ENCODE peak calls at places on chromosomes 13 and 19, in eight cellular contexts. One of them, this sample, is unnamed. For H3K36me3, the result is how much of the 10 kb centered on the place peaks cover.

GRCh38 chr19:44141191-44142013 is at the start of gene ZNF234:
- DNase-seq in psoas muscle: peak
- DNase-seq in H1: peak
- DNase-seq in heart left ventricle: peak
- DNase-seq in adipocyte: peak
- DNase-seq in CD8-positive, alpha-beta memory T cell: peak
- DNase-seq in thoracic aorta: peak
- DNase-seq in IMR-90: peak
- DNase-seq in this sample: peak

GRCh38 chr13:47656651-47657050 is 344.4 kb downstream of the SUCLA2 start:
- DNase-seq in psoas muscle: no peak
- DNase-seq in H1: no peak
- DNase-seq in heart left ventricle: no peak
- DNase-seq in adipocyte: no peak
- DNase-seq in CD8-positive, alpha-beta memory T cell: no peak
- DNase-seq in thoracic aorta: no peak
- DNase-seq in IMR-90: no peak
- DNase-seq in this sample: no peak

GRCh38 chr19:36528921-36529518 is 949 bp upstream of the ZNF260 start:
- DNase-seq in psoas muscle: no peak
- DNase-seq in H1: peak
- DNase-seq in heart left ventricle: no peak
- DNase-seq in adipocyte: peak
- DNase-seq in CD8-positive, alpha-beta memory T cell: peak
- DNase-seq in thoracic aorta: no peak
- DNase-seq in IMR-90: no peak
- DNase-seq in this sample: no peak

GRCh38 chr13:67015976-67016600 is 214.0 kb downstream of the PCDH9 start:
- DNase-seq in psoas muscle: no peak
- DNase-seq in H1: no peak
- DNase-seq in heart left ventricle: no peak
- DNase-seq in adipocyte: no peak
- DNase-seq in CD8-positive, alpha-beta memory T cell: no peak
- DNase-seq in thoracic aorta: no peak
- DNase-seq in IMR-90: no peak
- DNase-seq in this sample: no peak

GRCh38 chr19:29119582-29119981 is 93.4 kb downstream of the UQCRFS1 start:
- DNase-seq in psoas muscle: no peak
- DNase-seq in H1: peak
- DNase-seq in heart left ventricle: no peak
- DNase-seq in adipocyte: no peak
- DNase-seq in CD8-positive, alpha-beta memory T cell: no peak
- DNase-seq in thoracic aorta: no peak
- DNase-seq in IMR-90: no peak
- DNase-seq in this sample: no peak

GRCh38 chr13:60078226-60078625 is 85.5 kb downstream of the DIAPH3 start:
- DNase-seq in psoas muscle: no peak
- DNase-seq in H1: no peak
- DNase-seq in heart left ventricle: no peak
- DNase-seq in adipocyte: no peak
- DNase-seq in CD8-positive, alpha-beta memory T cell: no peak
- DNase-seq in thoracic aorta: no peak
- DNase-seq in IMR-90: no peak
- DNase-seq in this sample: no peak

GRCh38 chr19:1651061-1651547 is 1.3 kb downstream of the TCF3 start:
- DNase-seq in psoas muscle: no peak
- DNase-seq in H1: peak
- DNase-seq in heart left ventricle: peak
- DNase-seq in adipocyte: peak
- DNase-seq in CD8-positive, alpha-beta memory T cell: peak
- DNase-seq in thoracic aorta: no peak
- DNase-seq in IMR-90: peak
- DNase-seq in this sample: no peak

GRCh38 chr13:37168922-37169321 is 63.5 kb upstream of the CSNK1A1L start:
- DNase-seq in psoas muscle: no peak
- DNase-seq in H1: no peak
- DNase-seq in heart left ventricle: no peak
- DNase-seq in adipocyte: no peak
- DNase-seq in CD8-positive, alpha-beta memory T cell: no peak
- DNase-seq in thoracic aorta: no peak
- DNase-seq in IMR-90: no peak
- DNase-seq in this sample: no peak

GRCh38 chr19:17076539-17076919 is 952 bp downstream of the MYO9B start:
- DNase-seq in psoas muscle: no peak
- DNase-seq in H1: no peak
- DNase-seq in heart left ventricle: peak
- DNase-seq in adipocyte: peak
- DNase-seq in CD8-positive, alpha-beta memory T cell: peak
- DNase-seq in thoracic aorta: no peak
- DNase-seq in IMR-90: no peak
- DNase-seq in this sample: no peak

GRCh38 chr19:17077447-17078028 is 2.0 kb downstream of the MYO9B start:
- DNase-seq in psoas muscle: no peak
- DNase-seq in H1: no peak
- DNase-seq in heart left ventricle: no peak
- DNase-seq in adipocyte: no peak
- DNase-seq in CD8-positive, alpha-beta memory T cell: no peak
- DNase-seq in thoracic aorta: no peak
- DNase-seq in IMR-90: no peak
- DNase-seq in this sample: no peak

GRCh38 chr19:17078920-17079709 is 3.5 kb downstream of the MYO9B start:
- DNase-seq in psoas muscle: no peak
- DNase-seq in H1: no peak
- DNase-seq in heart left ventricle: no peak
- DNase-seq in adipocyte: no peak
- DNase-seq in CD8-positive, alpha-beta memory T cell: no peak
- DNase-seq in thoracic aorta: no peak
- DNase-seq in IMR-90: peak
- DNase-seq in this sample: no peak

GRCh38 chr19:17079710-17080440 is 4.3 kb downstream of the MYO9B start:
- DNase-seq in psoas muscle: peak
- DNase-seq in H1: no peak
- DNase-seq in heart left ventricle: peak
- DNase-seq in adipocyte: peak
- DNase-seq in CD8-positive, alpha-beta memory T cell: peak
- DNase-seq in thoracic aorta: peak
- DNase-seq in IMR-90: peak
- DNase-seq in this sample: peak

DNA sequence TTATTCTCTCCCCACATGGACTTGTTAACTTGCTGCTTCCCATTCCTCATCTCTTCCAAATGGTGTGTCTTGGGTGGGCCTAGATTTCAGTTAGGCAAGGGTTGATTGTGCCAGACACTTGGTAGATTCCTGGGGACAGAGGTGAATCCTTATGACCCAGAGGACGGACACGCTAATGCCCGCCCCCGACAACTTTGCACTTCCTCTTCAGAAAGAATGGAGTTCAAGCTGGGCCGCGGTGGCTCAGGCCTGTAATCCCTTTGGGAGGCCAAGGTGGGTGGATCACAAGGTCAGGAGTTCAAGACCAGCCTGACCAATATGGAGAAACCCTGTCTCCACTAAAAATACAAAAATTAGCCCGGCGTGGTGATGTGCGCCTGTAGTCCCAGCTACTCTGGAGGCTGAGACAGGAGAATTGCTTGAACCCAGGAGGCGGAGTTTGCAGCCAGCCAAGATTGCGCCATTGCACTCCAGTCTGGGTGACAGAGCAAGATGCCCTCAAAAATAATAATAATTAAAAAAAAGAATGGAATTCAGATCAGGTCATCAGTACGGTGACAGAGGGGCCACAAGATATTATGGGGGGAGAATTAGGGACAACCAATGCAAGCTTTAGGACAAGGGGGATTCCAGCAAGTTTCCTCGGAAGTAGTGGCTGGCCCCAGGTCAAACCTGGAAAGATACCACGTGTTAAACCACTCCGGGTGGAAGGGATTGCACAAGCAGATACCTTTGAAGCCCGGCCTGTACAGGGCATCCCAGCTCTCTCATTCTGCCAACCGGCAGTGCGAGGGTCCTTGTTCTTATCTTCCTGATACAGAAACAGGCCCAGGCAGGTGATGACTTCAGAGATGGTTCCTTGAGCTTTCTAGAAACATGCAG is 2.7 kb downstream of the MYO9B start:
- DNase-seq in psoas muscle: no peak
- DNase-seq in H1: no peak
- DNase-seq in heart left ventricle: no peak
- DNase-seq in adipocyte: no peak
- DNase-seq in CD8-positive, alpha-beta memory T cell: no peak
- DNase-seq in thoracic aorta: no peak
- DNase-seq in IMR-90: no peak
- DNase-seq in this sample: no peak
- H3K4me3 ChIP-seq in psoas muscle: no peak
- H3K4me3 ChIP-seq in H1: no peak
- H3K4me3 ChIP-seq in heart left ventricle: no peak
- H3K4me3 ChIP-seq in adipocyte: peak
- H3K4me3 ChIP-seq in CD8-positive, alpha-beta memory T cell: no peak
- H3K4me3 ChIP-seq in thoracic aorta: peak
- H3K4me3 ChIP-seq in IMR-90: no peak
- H3K4me3 ChIP-seq in this sample: no peak

GRCh38 chr19:39370735-39371134 is 20.2 kb downstream of the PAF1 start:
- DNase-seq in psoas muscle: no peak
- DNase-seq in H1: no peak
- DNase-seq in heart left ventricle: no peak
- DNase-seq in adipocyte: no peak
- DNase-seq in CD8-positive, alpha-beta memory T cell: no peak
- DNase-seq in thoracic aorta: no peak
- DNase-seq in IMR-90: no peak
- DNase-seq in this sample: no peak

GRCh38 chr19:39375929-39376328 is 15.0 kb downstream of the PAF1 start:
- DNase-seq in psoas muscle: no peak
- DNase-seq in H1: no peak
- DNase-seq in heart left ventricle: no peak
- DNase-seq in adipocyte: no peak
- DNase-seq in CD8-positive, alpha-beta memory T cell: no peak
- DNase-seq in thoracic aorta: no peak
- DNase-seq in IMR-90: no peak
- DNase-seq in this sample: no peak

GRCh38 chr19:39369200-39369599 is 21.7 kb downstream of the PAF1 start:
- DNase-seq in psoas muscle: no peak
- DNase-seq in H1: no peak
- DNase-seq in heart left ventricle: no peak
- DNase-seq in adipocyte: no peak
- DNase-seq in CD8-positive, alpha-beta memory T cell: no peak
- DNase-seq in thoracic aorta: no peak
- DNase-seq in IMR-90: no peak
- DNase-seq in this sample: no peak

GRCh38 chr19:39372941-39373340 is 18.0 kb downstream of the PAF1 start:
- DNase-seq in psoas muscle: no peak
- DNase-seq in H1: no peak
- DNase-seq in heart left ventricle: no peak
- DNase-seq in adipocyte: peak
- DNase-seq in CD8-positive, alpha-beta memory T cell: no peak
- DNase-seq in thoracic aorta: no peak
- DNase-seq in IMR-90: peak
- DNase-seq in this sample: no peak

DNA sequence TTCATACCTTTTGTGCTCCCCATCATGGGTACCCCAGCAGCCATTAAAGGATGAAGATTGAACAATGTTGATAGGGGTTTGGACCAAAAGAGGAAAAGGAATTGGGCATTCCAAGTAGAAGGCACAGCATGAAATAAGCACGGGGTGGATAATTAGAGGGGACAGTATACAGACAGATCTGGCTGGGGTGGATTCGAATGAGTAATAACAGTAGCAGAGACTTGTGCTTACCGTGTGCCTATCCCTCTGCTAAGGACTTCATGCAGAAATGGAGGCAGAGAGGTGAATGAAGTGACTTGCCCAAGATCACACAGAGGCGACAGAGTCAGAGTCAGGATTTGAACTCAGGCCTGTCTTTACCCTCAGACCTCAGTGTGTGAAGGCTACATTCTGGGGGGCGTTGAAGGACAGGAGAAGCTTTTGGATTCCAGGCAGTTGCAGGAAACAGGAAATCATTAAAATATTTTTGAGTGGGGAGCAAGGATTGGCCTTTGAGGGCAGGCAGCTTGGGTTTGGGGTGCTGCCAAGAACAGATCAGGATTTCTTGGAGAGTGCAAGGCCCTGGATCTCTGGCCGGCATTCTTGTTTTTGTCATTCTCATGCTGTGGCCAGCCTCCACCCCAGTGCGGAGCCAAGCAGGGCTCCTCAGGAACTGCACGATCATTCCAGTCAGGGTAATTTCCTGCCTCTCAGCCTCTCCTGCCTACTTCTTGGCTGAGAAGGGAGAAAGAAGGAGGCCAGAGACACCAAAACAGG is 18.7 kb downstream of the PAF1 start:
- DNase-seq in psoas muscle: peak
- DNase-seq in H1: no peak
- DNase-seq in heart left ventricle: peak
- DNase-seq in adipocyte: peak
- DNase-seq in CD8-positive, alpha-beta memory T cell: no peak
- DNase-seq in thoracic aorta: peak
- DNase-seq in IMR-90: peak
- DNase-seq in this sample: peak
- H3K36me3 ChIP-seq in psoas muscle: half or more
- H3K36me3 ChIP-seq in H1: half or more
- H3K36me3 ChIP-seq in heart left ventricle: half or more
- H3K36me3 ChIP-seq in adipocyte: half or more
- H3K36me3 ChIP-seq in CD8-positive, alpha-beta memory T cell: under half
- H3K36me3 ChIP-seq in thoracic aorta: under half
- H3K36me3 ChIP-seq in IMR-90: half or more
- H3K36me3 ChIP-seq in this sample: half or more

GRCh38 chr19:13014101-13014920 is 19.0 kb downstream of the NFIX start:
- DNase-seq in psoas muscle: no peak
- DNase-seq in H1: peak
- DNase-seq in heart left ventricle: no peak
- DNase-seq in adipocyte: no peak
- DNase-seq in CD8-positive, alpha-beta memory T cell: no peak
- DNase-seq in thoracic aorta: no peak
- DNase-seq in IMR-90: no peak
- DNase-seq in this sample: peak
- H3K4me3 ChIP-seq in psoas muscle: peak
- H3K4me3 ChIP-seq in H1: peak
- H3K4me3 ChIP-seq in heart left ventricle: peak
- H3K4me3 ChIP-seq in adipocyte: peak
- H3K4me3 ChIP-seq in CD8-positive, alpha-beta memory T cell: peak
- H3K4me3 ChIP-seq in thoracic aorta: peak
- H3K4me3 ChIP-seq in IMR-90: no peak
- H3K4me3 ChIP-seq in this sample: peak

GRCh38 chr19:12946092-12946845 is 607 bp downstream of the RAD23A start:
- DNase-seq in psoas muscle: peak
- DNase-seq in H1: peak
- DNase-seq in heart left ventricle: peak
- DNase-seq in adipocyte: peak
- DNase-seq in CD8-positive, alpha-beta memory T cell: peak
- DNase-seq in thoracic aorta: no peak
- DNase-seq in IMR-90: peak
- DNase-seq in this sample: peak

GRCh38 chr19:12949363-12950284 is 4.0 kb downstream of the RAD23A start:
- DNase-seq in psoas muscle: peak
- DNase-seq in H1: no peak
- DNase-seq in heart left ventricle: no peak
- DNase-seq in adipocyte: no peak
- DNase-seq in CD8-positive, alpha-beta memory T cell: no peak
- DNase-seq in thoracic aorta: no peak
- DNase-seq in IMR-90: no peak
- DNase-seq in this sample: no peak

GRCh38 chr19:12945479-12946091 is at the start of gene RAD23A:
- DNase-seq in psoas muscle: peak
- DNase-seq in H1: peak
- DNase-seq in heart left ventricle: peak
- DNase-seq in adipocyte: peak
- DNase-seq in CD8-positive, alpha-beta memory T cell: peak
- DNase-seq in thoracic aorta: peak
- DNase-seq in IMR-90: peak
- DNase-seq in this sample: peak

GRCh38 chr19:12948597-12949362 is 3.1 kb downstream of the RAD23A start:
- DNase-seq in psoas muscle: no peak
- DNase-seq in H1: no peak
- DNase-seq in heart left ventricle: no peak
- DNase-seq in adipocyte: no peak
- DNase-seq in CD8-positive, alpha-beta memory T cell: no peak
- DNase-seq in thoracic aorta: no peak
- DNase-seq in IMR-90: no peak
- DNase-seq in this sample: no peak

GRCh38 chr19:12947702-12948596 is 2.3 kb downstream of the RAD23A start:
- DNase-seq in psoas muscle: no peak
- DNase-seq in H1: no peak
- DNase-seq in heart left ventricle: no peak
- DNase-seq in adipocyte: no peak
- DNase-seq in CD8-positive, alpha-beta memory T cell: no peak
- DNase-seq in thoracic aorta: no peak
- DNase-seq in IMR-90: no peak
- DNase-seq in this sample: no peak
- H3K36me3 ChIP-seq in psoas muscle: half or more
- H3K36me3 ChIP-seq in H1: under half
- H3K36me3 ChIP-seq in heart left ventricle: half or more
- H3K36me3 ChIP-seq in adipocyte: half or more
- H3K36me3 ChIP-seq in CD8-positive, alpha-beta memory T cell: half or more
- H3K36me3 ChIP-seq in thoracic aorta: half or more
- H3K36me3 ChIP-seq in IMR-90: half or more
- H3K36me3 ChIP-seq in this sample: half or more